ENCODE peak calls at places on chromosomes 3 and 15, in nine cellular contexts. W is neural crest cell, Q is neuronal stem cell, R is heart right ventricle, F is amygdala, Z is G401, K is GM23338, B is AG09309, A is GM13977. M is an unnamed sample.
A peak's percentile ranks its signal among the peaks of the same experiment; 100 is the strongest.

GRCh38 chr3:108345492-108346205 is 49.3 kb downstream of the HHLA2 start:
- DNase-seq in F (no peak), R (no peak), B (no peak), K (peak; percentile 6), Z (no peak), W (no peak), Q (no peak), A (no peak), M (no peak)

GRCh38 chr15:90845201-90845949 is 23.0 kb upstream of the FURIN start:
- DNase-seq in F (no peak), Q (no peak), K (no peak), A (peak; percentile 61), W (no peak), R (no peak), Z (no peak), B (peak; percentile 79), M (peak; percentile 55)

GRCh38 chr3:124985358-124985757 is 50.8 kb upstream of the MUC13 start:
- DNase-seq in B (peak; percentile 40), R (no peak), Q (no peak), Z (no peak), K (no peak), W (no peak), F (no peak), A (no peak), M (no peak)

GRCh38 chr3:53790470-53790869 is 55.7 kb downstream of the CHDH start:
- DNase-seq in Z (no peak), K (no peak), A (no peak), B (no peak), Q (no peak), W (no peak), F (no peak), R (no peak), M (no peak)

GRCh38 chr15:77104155-77104554 is 33.2 kb upstream of the TSPAN3 start:
- DNase-seq in B (peak; percentile 31), K (no peak), A (no peak), Q (no peak), W (no peak), F (no peak), R (peak; percentile 28), Z (no peak), M (no peak)

GRCh38 chr3:179613807-179614206 is 9.2 kb downstream of the NDUFB5 start:
- DNase-seq in Z (no peak), A (no peak), Q (no peak), R (no peak), F (no peak), K (no peak), B (no peak), W (no peak), M (no peak)

GRCh38 chr3:158108596-158108995 is 1.3 kb upstream of the RSRC1 start:
- DNase-seq in K (no peak), A (no peak), Z (no peak), B (no peak), F (no peak), W (no peak), R (no peak), Q (no peak), M (no peak)

GRCh38 chr15:77852241-77853007 is 219.7 kb upstream of the LINGO1 start:
- DNase-seq in F (no peak), A (no peak), B (no peak), Q (no peak), Z (no peak), R (no peak), K (no peak), W (no peak), M (no peak)

GRCh38 chr15:40958146-40958545 is 4.9 kb downstream of the CHAC1 start:
- DNase-seq in A (no peak), B (no peak), W (no peak), F (no peak), K (peak; percentile 40), Q (no peak), Z (no peak), R (no peak), M (no peak)

GRCh38 chr3:141401584-141402475 is 33.5 kb downstream of the ZBTB38 start:
- DNase-seq in Q (no peak), F (peak; percentile 15), Z (peak; percentile 41), B (no peak), K (peak; percentile 76), R (peak; percentile 71), A (peak; percentile 79), W (peak; percentile 27), M (peak; percentile 86)